ENCODE peak calls at places on chromosomes 4 and X, in five cellular contexts. C, U, Z, R and W are unnamed samples.

GRCh38 chr4:19462117-19462516 is 789.6 kb upstream of the SLIT2 start:
- DNase-seq in U (no peak), Z (no peak), C (no peak), R (peak), W (no peak)

GRCh38 chrX:4043951-4044350 is 330.5 kb upstream of the PRKX start:
- DNase-seq in R (no peak), Z (no peak), C (no peak), U (no peak), W (no peak)

GRCh38 chr4:121072080-121072835 is at the start of gene NDNF:
- DNase-seq in U (peak), Z (no peak), R (no peak), C (peak), W (peak)

GRCh38 chr4:158995963-158996362 is 106.9 kb upstream of the RAPGEF2 start:
- DNase-seq in R (no peak), C (no peak), U (no peak), Z (no peak), W (no peak)

GRCh38 chr4:7266525-7267292 is 74.4 kb downstream of the SORCS2 start:
- DNase-seq in R (peak), U (peak), Z (peak), C (no peak), W (peak)

GRCh38 chrX:105552395-105552794 is 269.9 kb upstream of the NRK start:
- DNase-seq in C (no peak), R (peak), U (peak), Z (peak), W (peak)

GRCh38 chr4:52588771-52589591 is 70.1 kb downstream of the USP46 start:
- DNase-seq in U (peak), Z (no peak), C (no peak), R (no peak), W (no peak)

GRCh38 chr4:92234393-92235176 is 69.2 kb upstream of the GRID2 start:
- DNase-seq in Z (peak), U (peak), C (no peak), R (peak), W (peak)

GRCh38 chrX:118975831-118976598 is 1.6 kb downstream of the LONRF3 start:
- DNase-seq in R (peak), U (no peak), C (peak), Z (no peak), W (peak)

GRCh38 chr4:180717451-180717850 is 1525.8 kb upstream of the TENM3 start:
- DNase-seq in Z (no peak), R (no peak), U (no peak), C (no peak), W (no peak)

GRCh38 chrX:53422091-53422914 is at the start of the genes RIBC1 and SMC1A:
- DNase-seq in R (peak), C (peak), U (peak), Z (peak), W (peak)

GRCh38 chrX:12065251-12065650 is 73.0 kb upstream of the FRMPD4 start:
- DNase-seq in C (peak), Z (no peak), R (peak), U (peak), W (peak)

GRCh38 chrX:23493941-23494374 is 159.3 kb downstream of the PTCHD1 start:
- DNase-seq in U (peak), C (no peak), Z (no peak), R (peak), W (peak)

GRCh38 chr4:149830823-149831222 is 15.2 kb upstream of the IQCM start:
- DNase-seq in U (no peak), C (no peak), Z (no peak), R (peak), W (no peak)

GRCh38 chrX:23797371-23798128 is 14.6 kb downstream of the SAT1 start:
- DNase-seq in R (peak), Z (no peak), C (no peak), U (no peak), W (no peak)

GRCh38 chr4:105598044-105598443 is 45.6 kb downstream of the ARHGEF38 start:
- DNase-seq in Z (no peak), U (no peak), R (no peak), C (no peak), W (no peak)

GRCh38 chrX:1165535-1166196 is 46.8 kb downstream of the CRLF2 start:
- DNase-seq in R (no peak), U (peak), Z (no peak), C (peak), W (peak)

GRCh38 chr4:185343726-185344581 is 51.8 kb downstream of the LRP2BP start:
- DNase-seq in C (no peak), U (no peak), R (no peak), Z (no peak), W (no peak)

GRCh38 chrX:12721042-12721441 is 70.2 kb upstream of the PRPS2 start:
- DNase-seq in U (no peak), C (peak), R (peak), Z (no peak), W (no peak)

GRCh38 chrX:32871636-32872035 is 339.7 kb downstream of the DMD start:
- DNase-seq in U (no peak), C (no peak), R (no peak), Z (peak), W (peak)

GRCh38 chr4:111500871-111501270 is 644.4 kb upstream of the FAM241A start:
- DNase-seq in U (no peak), Z (no peak), C (no peak), R (no peak), W (no peak)

GRCh38 chrX:39577206-39577605 is 520.6 kb downstream of the BCOR start:
- DNase-seq in Z (no peak), U (peak), R (peak), C (no peak), W (no peak)

GRCh38 chr4:28287837-28288236 is 1427.2 kb downstream of the STIM2 start:
- DNase-seq in U (peak), C (no peak), Z (peak), R (peak), W (peak)

GRCh38 chrX:81174286-81174685 is 27.4 kb downstream of the HMGN5 start:
- DNase-seq in C (no peak), U (peak), R (peak), Z (no peak), W (peak)

GRCh38 chrX:107935664-107936433 is 46.3 kb downstream of the TEX13B start:
- DNase-seq in C (peak), U (no peak), R (peak), Z (peak), W (peak)

DNA sequence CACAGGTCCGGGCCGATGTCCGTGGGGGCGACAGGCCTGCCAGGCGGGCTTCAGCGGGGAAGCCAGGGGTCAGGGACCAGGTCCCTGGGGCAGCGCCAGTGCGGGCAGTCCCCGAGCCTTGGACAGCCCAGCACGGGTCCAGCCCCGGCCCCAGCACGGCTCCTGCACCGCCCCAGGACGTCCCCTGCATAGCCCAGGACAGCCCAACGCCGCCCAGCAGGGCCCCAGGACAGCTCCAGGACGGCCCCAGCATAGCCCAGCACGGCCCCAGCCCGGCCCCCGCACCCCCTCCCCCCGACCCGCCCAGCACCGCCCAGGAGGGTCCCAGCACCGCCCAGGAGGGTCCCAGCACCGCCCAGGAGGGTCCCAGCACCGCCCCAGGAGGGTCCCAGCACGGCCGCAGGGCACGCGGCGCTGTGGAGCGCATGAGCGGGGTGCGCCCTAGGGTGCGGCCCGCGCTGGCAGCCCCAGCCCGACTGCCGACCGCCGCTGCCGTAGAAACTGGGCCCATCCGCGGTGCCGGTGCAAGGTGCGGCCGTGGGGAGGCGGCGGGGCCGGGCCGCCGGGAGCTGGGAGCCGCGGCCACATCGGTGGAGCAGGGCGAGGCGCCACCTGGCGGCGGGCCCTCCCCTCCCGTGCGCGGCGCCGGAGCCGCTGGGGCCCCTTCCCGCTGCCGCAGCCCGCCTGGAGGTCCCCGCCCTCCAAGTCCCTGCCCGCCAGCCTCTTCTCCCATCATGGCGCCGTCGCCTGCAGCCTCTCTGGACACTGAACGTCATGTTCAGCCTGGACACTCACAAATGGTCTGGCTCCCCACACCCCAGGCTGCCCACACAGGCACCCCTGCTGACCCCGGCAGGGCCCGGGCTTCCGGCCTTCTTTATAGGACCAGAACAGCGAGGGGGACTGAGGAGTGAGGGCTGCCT is 106.8 kb upstream of the NKX1-1 start:
- DNase-seq in C (peak), R (peak), U (no peak), Z (no peak), W (no peak)
- TF ChIP-seq CTCF in C (peak), R (peak), U (peak), Z (no peak), W (no peak)

GRCh38 chrX:37060999-37061398 is 52.8 kb downstream of the FAM47C start:
- DNase-seq in C (peak), R (peak), Z (no peak), U (peak), W (peak)
- TF ChIP-seq CTCF in C (peak), R (peak), Z (peak), U (peak), W (peak)

DNA sequence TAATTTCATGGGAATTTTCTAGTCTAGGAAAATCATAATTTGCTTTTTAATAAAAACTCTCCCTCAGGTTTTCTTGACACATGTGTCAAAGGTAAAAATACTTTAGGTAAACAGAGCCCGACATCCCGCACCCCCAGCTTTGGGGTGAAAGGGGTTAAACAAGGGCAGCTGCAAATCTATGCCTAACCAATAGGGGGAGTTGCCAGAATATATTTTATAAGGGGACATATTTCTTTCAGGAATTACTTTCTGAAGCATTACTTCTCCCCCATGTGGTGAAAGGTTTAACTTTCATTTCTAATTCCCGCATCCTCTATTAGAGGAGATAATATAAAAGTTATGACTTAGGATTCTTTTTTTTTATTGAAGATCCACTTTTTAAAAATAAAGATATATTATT is 53.9 kb upstream of the HEPH start:
- DNase-seq in U (no peak), C (peak), R (peak), Z (no peak), W (peak)
- TF ChIP-seq CTCF in U (peak), C (peak), R (peak), Z (peak), W (peak)

GRCh38 chrX:50082741-50083140 is 118.1 kb downstream of the AKAP4 start:
- DNase-seq in Z (no peak), C (no peak), U (no peak), R (no peak), W (no peak)

GRCh38 chrX:50075630-50076349 is 125.0 kb downstream of the AKAP4 start:
- DNase-seq in C (no peak), Z (no peak), U (no peak), R (no peak), W (no peak)

GRCh38 chrX:50081282-50081955 is 119.4 kb downstream of the AKAP4 start:
- DNase-seq in Z (no peak), R (peak), C (peak), U (peak), W (peak)
- TF ChIP-seq CTCF in Z (peak), R (peak), C (peak), U (peak), W (peak)

DNA sequence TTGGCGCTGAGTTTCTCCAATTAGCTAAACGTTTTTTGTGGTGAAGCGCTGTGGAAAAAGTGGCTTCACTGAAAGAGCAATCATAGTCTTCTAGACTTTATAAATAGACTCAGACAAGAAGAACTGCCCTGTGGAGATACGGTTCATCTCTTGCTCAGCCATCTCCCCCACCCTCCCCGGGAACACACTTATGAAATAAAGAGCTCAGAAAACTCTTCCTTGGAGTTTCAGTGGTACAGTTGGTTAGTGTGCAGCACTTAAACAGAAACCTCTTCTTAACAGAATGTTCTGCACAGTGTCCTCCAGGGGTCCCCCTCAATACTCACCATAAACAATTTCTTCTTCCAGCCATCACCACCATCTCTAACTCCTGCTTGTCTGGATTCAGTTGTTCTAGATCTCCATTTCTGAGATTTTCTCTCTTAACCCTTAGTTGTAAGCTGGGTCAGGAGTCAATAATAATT is 313.0 kb downstream of the ARHGAP10 start:
- DNase-seq in C (no peak), Z (no peak), R (no peak), U (peak), W (no peak)
- TF ChIP-seq CTCF in C (peak), Z (no peak), R (peak), U (peak), W (no peak)

DNA sequence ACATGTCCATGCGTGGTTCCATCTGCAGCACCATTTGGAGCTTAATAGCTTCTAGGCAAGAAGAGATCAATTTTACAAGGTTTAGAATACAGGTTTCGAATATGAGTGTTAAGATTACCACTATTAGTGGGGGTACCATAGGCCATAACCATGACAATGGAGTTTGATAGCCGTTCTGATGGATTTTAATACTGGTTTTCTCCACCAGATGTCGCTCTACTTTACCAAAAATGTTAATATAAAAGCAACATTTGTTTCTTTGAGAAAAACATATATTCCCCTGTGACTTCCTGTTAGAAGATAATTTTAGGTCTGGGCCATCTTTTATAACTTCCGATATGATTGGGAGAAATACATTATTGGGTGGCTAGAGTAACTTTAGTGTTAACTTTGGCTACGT is 499.7 kb upstream of the POU3F4 start:
- DNase-seq in C (no peak), R (peak), U (no peak), Z (no peak), W (peak)
- TF ChIP-seq CTCF in C (peak), R (peak), U (peak), Z (peak), W (peak)

DNA sequence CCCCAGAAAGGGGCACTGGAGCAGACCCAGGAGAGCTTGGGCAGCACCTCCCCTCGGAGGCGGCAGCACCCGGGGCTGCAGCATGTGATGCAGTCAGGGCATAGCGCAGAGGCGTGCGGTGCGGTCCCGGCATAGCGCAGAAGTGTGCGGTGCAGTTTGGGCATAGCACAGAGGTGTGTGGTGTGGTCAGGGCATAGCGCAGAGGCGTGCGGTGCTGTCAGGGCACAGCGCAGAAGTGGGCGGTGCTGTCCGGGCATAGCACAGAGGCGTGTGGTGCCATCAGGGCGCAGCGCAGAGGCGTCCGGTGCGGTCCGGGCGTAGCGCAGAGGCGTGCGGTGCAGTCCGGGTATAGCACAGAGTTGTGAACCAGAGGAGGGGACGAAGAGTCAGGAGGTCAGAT is 42.8 kb downstream of the ADRA2C start:
- DNase-seq in Z (no peak), C (no peak), R (no peak), U (no peak), W (no peak)
- TF ChIP-seq CTCF in Z (no peak), C (no peak), R (no peak), U (no peak), W (no peak)

GRCh38 chrX:131741103-131741581 is 197.3 kb downstream of the OR13H1 start:
- DNase-seq in U (peak), C (no peak), Z (no peak), R (no peak), W (no peak)
- TF ChIP-seq CTCF in U (peak), C (no peak), Z (no peak), R (no peak), W (no peak)